ENCODE peak calls at places on chromosomes 16 and 17, in six cellular contexts. Q is H9, Y is IMR-90, K is neuronal stem cell, I is H1, H is trophoblast cell. W is an unnamed sample.

GRCh38 chr16:86335266-86336172 is 174.8 kb upstream of the FOXF1 start:
- DNase-seq in I (no peak), Q (peak), Y (no peak), K (no peak), H (no peak), W (no peak)

GRCh38 chr16:68685685-68686478 is 40.8 kb downstream of the CDH3 start:
- DNase-seq in K (no peak), H (no peak), Q (no peak), Y (no peak), I (no peak), W (no peak)

GRCh38 chr17:48554412-48555090 is 9.6 kb upstream of the HOXB2 start:
- DNase-seq in H (no peak), I (no peak), K (no peak), Q (peak), Y (peak), W (peak)

GRCh38 chr16:75301804-75302203 is 50.4 kb upstream of the BCAR1 start:
- DNase-seq in Q (no peak), H (no peak), K (no peak), I (no peak), Y (peak), W (peak)

GRCh38 chr16:23909792-23910418 is 74.1 kb downstream of the PRKCB start:
- DNase-seq in I (no peak), Q (no peak), H (no peak), K (no peak), Y (no peak), W (no peak)

GRCh38 chr17:79087428-79088143 is 13.0 kb downstream of the ENGASE start:
- DNase-seq in K (peak), H (peak), Q (peak), I (peak), Y (peak), W (peak)

GRCh38 chr16:67546761-67547422 is 15.4 kb upstream of the CTCF start:
- DNase-seq in Y (peak), H (peak), I (peak), Q (peak), K (peak), W (peak)

GRCh38 chr16:65287307-65287706 is 165.4 kb upstream of the CDH11 start:
- DNase-seq in I (no peak), H (no peak), Y (no peak), K (no peak), Q (no peak), W (no peak)

GRCh38 chr17:28447396-28447760 is 26.1 kb upstream of the SLC13A2 start:
- DNase-seq in K (no peak), I (no peak), Y (no peak), H (peak), Q (no peak), W (no peak)
- H2BK120ac ChIP-seq in K (no peak), I (no peak), Y (no peak), H (no peak), Q (no peak), W (no peak)

GRCh38 chr17:74752822-74753401 is 4.5 kb downstream of the NHERF1 start:
- DNase-seq in I (no peak), Q (no peak), K (no peak), H (no peak), Y (no peak), W (no peak)
- H4K91ac ChIP-seq in I (no peak), Q (no peak), K (no peak), H (peak), Y (no peak), W (no peak)

DNA sequence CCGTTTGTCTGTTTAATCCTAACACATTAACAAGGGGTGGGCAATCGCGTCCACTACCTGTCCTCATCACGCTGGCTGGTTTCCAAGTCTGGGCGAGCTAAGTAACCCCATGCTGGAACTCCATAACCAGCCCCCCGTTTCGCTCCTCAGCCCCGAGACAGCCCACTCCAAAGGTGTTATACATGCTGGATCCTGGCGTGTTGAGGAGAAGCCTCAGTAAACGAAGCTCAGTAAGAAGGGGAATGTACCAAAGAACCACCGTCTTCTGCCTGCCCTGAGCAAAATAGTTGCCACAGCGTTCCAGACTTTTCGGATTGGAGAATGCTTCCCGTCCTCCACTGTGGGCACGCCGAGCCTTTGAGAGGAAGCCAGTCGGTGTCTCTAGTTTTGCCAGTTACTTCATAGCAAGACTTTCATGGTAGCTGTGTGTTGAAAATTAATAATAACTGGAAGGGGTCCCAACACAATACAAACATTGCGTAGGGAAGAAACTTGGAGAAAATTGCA is 16.1 kb upstream of the C17orf78 start:
- DNase-seq in Q (no peak), I (no peak), K (no peak), Y (peak), H (no peak), W (no peak)
- H2BK120ac ChIP-seq in Q (no peak), I (peak), K (no peak), Y (peak), H (peak), W (peak)

GRCh38 chr16:82639666-82640336 is 13.0 kb downstream of the CDH13 start:
- DNase-seq in K (peak), Y (peak), Q (peak), I (peak), H (no peak), W (peak)

GRCh38 chr16:82641336-82641984 is 14.7 kb downstream of the CDH13 start:
- DNase-seq in I (no peak), H (no peak), K (no peak), Q (no peak), Y (peak), W (peak)

GRCh38 chr16:82646504-82646903 is 19.7 kb downstream of the CDH13 start:
- DNase-seq in Y (no peak), Q (no peak), H (no peak), I (no peak), K (no peak), W (no peak)

GRCh38 chr16:82643936-82644630 is 17.3 kb downstream of the CDH13 start:
- DNase-seq in H (no peak), Y (no peak), I (peak), Q (peak), K (no peak), W (no peak)

DNA sequence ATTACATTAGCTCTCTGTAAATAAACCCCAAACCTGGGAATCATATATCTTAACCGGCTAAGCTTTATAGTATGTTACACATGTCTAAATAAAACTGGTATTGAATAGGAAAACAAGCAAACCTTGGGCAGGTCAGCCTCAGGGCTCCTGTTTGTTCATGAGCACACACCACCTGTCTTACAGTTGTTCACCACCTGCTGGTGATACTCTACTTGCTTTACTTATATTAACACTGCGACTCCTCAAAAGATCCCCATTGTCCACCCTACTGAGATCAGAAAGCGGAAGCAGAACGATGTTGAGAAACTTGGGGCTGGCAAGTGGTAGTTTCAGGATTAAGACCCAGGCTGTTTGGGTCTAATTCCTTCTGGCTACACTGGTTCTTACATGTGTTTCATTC is 16.4 kb downstream of the CDH13 start:
- DNase-seq in Q (no peak), I (no peak), H (no peak), K (no peak), Y (no peak), W (no peak)
- H4K91ac ChIP-seq in Q (no peak), I (no peak), H (no peak), K (no peak), Y (no peak), W (no peak)

DNA sequence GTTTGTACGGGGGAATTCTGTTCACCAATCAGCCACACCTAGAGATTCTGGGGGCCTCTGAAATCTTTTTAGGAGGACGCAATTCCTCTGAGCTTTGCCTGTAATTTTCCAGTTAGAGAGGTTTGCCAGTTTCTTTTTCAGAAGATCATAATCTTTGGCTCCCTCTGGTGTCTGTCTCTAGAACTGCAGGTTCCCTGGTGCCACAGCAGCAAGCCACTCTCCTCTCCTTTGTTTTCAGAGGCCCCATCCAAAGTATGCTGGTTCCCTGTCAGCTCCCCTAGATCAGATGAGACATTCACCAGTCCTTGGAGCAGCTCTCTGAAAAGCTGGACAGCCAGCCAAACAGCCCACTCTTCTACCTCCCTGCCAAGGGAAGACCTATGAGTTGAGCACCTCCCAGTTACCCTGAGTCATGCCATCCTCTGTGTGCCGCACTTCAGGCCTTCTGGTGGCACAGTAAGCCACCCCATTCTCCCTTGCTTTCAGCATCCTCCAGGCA is 36.1 kb downstream of the RNF112 start:
- DNase-seq in I (peak), H (peak), K (peak), Q (peak), Y (peak), W (peak)
- H2BK120ac ChIP-seq in I (peak), H (peak), K (no peak), Q (no peak), Y (peak), W (peak)

GRCh38 chr16:15836074-15836473 is 20.8 kb downstream of the MYH11 start:
- DNase-seq in K (no peak), I (no peak), Y (no peak), H (no peak), Q (no peak), W (no peak)
- H4K91ac ChIP-seq in K (no peak), I (no peak), Y (no peak), H (no peak), Q (no peak), W (peak)

GRCh38 chr17:11997972-11998233 is 628 bp upstream of the ZNF18 start:
- DNase-seq in H (no peak), K (no peak), Q (no peak), I (no peak), Y (no peak), W (no peak)

GRCh38 chr17:11991461-11991860 is 5.8 kb downstream of the ZNF18 start:
- DNase-seq in Y (no peak), I (no peak), H (no peak), K (no peak), Q (peak), W (no peak)

GRCh38 chr17:11997147-11997971 is at the start of gene ZNF18:
- DNase-seq in K (peak), Y (peak), H (peak), I (peak), Q (peak), W (peak)

GRCh38 chr17:11999715-12000114 is 2.4 kb upstream of the ZNF18 start:
- DNase-seq in I (no peak), Y (no peak), K (no peak), Q (no peak), H (no peak), W (no peak)

DNA sequence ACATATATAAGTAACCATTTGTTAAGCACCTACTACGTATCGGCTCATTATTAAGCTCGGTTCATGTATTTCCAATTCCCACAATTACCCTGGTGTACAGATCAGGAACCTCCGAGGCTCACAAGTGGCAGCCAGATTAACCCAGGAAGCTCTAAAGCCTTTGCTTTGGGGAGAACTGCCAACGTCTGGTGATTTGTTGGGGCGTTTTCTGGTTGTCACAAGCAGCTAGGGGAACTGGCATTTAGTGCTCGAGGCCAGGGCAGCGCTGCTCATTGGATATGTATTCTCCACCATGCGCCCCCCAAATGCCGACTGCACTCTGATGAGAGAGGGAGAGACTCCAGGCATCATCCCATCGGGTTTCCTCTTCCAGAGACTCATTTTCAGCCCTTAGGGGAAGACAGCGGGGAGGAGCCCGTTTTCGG is 541 bp downstream of the ZNF18 start:
- DNase-seq in I (no peak), Y (peak), Q (no peak), K (no peak), H (peak), W (peak)
- H2BK120ac ChIP-seq in I (no peak), Y (peak), Q (no peak), K (no peak), H (peak), W (peak)

GRCh38 chr17:14135906-14136590 is 66.7 kb downstream of the COX10 start:
- DNase-seq in Y (no peak), H (no peak), K (no peak), Q (no peak), I (no peak), W (no peak)

GRCh38 chr17:14138649-14139048 is 69.3 kb downstream of the COX10 start:
- DNase-seq in Q (no peak), K (no peak), I (no peak), H (no peak), Y (no peak), W (no peak)

GRCh38 chr17:14134456-14134855 is 65.2 kb downstream of the COX10 start:
- DNase-seq in I (no peak), Q (no peak), H (no peak), Y (no peak), K (no peak), W (no peak)

DNA sequence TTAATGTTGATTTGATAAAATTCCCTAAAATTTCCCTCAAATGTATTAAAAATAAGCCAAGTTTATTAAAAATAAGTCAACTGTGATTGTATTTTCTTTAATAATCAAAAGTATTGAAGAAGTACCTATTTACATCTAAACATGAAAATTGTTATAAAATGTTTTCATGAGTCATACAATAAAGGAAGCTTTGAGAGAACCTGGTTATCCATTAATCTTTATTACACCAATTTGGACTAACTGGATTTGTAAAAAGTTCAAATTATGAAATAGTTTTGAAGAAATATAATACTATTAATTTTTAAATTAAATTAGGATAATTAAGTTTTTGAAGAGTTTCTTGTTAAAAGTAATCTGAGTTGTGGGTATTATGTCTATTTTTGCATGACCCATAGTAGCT is 63.8 kb downstream of the COX10 start:
- DNase-seq in I (no peak), H (no peak), Q (no peak), K (no peak), Y (no peak), W (no peak)
- H4K91ac ChIP-seq in I (no peak), H (no peak), Q (no peak), K (no peak), Y (no peak), W (no peak)

GRCh38 chr17:66523378-66524174 is 221.2 kb downstream of the PRKCA start:
- DNase-seq in K (no peak), I (no peak), H (no peak), Q (no peak), Y (peak), W (peak)
- H2BK120ac ChIP-seq in K (no peak), I (no peak), H (no peak), Q (no peak), Y (peak), W (no peak)

DNA sequence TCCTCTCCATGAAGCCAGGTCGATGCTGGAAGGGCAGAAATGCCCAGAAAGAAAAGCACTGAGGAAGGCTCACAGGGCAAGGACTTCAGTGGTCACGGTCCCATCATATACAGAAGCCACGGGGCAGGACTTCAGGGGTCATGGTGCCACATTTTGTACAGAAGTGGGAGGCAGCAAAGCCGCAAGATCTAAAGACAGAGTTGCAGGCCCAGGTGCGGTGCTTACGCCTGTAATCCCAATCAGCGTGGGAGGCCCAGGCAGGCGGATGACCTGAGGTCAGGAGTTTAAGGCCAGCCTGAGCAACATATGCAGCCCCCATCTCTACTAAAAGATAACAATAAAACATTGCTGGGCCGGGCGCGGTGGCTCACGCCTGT is 96.0 kb downstream of the NXN start:
- DNase-seq in Y (no peak), I (no peak), Q (no peak), H (no peak), K (no peak), W (no peak)
- H4K91ac ChIP-seq in Y (no peak), I (peak), Q (no peak), H (peak), K (no peak), W (peak)